ENCODE peak calls at places on chromosomes 11 and 22, in ten cellular contexts. E is aorta; P is GF-D8; I is H7; B is NCI-H2081; N is cardiac fibroblast; T is CD4-positive, alpha-beta memory T cell; R is stomach; Q is DMS153; F is stimulated activated effector memory CD8-positive, alpha-beta T cell treated with anti-CD3 and anti-CD28 coated beads, Interleukin-12 subunit alpha, Interleukin-12 subunit beta, amount 100 ng/mL, for 72 hours. C is an unnamed sample.

GRCh38 chr11:111820059-111820375 is 51.4 kb downstream of the ALG9 start:
- DNase-seq in F (no peak), Q (no peak), R (no peak), I (no peak), N (no peak), B (no peak), P (no peak), E (no peak), T (no peak), C (peak)

GRCh38 chr22:28014141-28015055 is 95.3 kb upstream of the PITPNB start:
- DNase-seq in I (peak), F (no peak), B (peak), P (no peak), E (peak), T (no peak), N (no peak), Q (peak), R (no peak), C (peak)

GRCh38 chr11:120208777-120209176 is 2.1 kb upstream of the OAF start:
- DNase-seq in E (no peak), P (peak), T (no peak), N (peak), Q (no peak), B (no peak), R (no peak), I (no peak), F (no peak), C (no peak)

GRCh38 chr11:62501432-62501891 is 45.1 kb downstream of the AHNAK start:
- DNase-seq in B (no peak), I (no peak), N (no peak), P (no peak), R (peak), Q (peak), E (no peak), T (no peak), F (no peak), C (no peak)

GRCh38 chr11:74592063-74592440 is 330 bp upstream of the POLD3 start:
- DNase-seq in P (no peak), I (peak), R (no peak), B (no peak), T (no peak), Q (no peak), N (no peak), F (no peak), E (no peak), C (no peak)

GRCh38 chr11:13033760-13034533 is 24.8 kb downstream of the RASSF10 start:
- DNase-seq in R (no peak), I (no peak), B (no peak), F (no peak), T (no peak), P (no peak), E (no peak), N (no peak), Q (no peak), C (no peak)

GRCh38 chr11:67013511-67014045 is 9.4 kb upstream of the SYT12 start:
- DNase-seq in T (no peak), B (no peak), P (no peak), E (no peak), N (no peak), I (no peak), Q (no peak), R (no peak), F (no peak), C (peak)

GRCh38 chr11:65014146-65014960 is at the start of gene ARL2:
- DNase-seq in N (no peak), I (no peak), F (peak), E (no peak), Q (peak), T (no peak), B (no peak), P (peak), R (peak), C (peak)

GRCh38 chr22:27494821-27495220 is 306.7 kb downstream of the MN1 start:
- DNase-seq in R (no peak), I (peak), E (no peak), P (no peak), B (no peak), F (no peak), T (no peak), Q (no peak), N (no peak), C (no peak)

GRCh38 chr11:87322570-87322969 is 284.8 kb downstream of the TMEM135 start:
- DNase-seq in I (no peak), E (no peak), R (no peak), P (no peak), B (no peak), Q (no peak), N (no peak), T (no peak), F (no peak), C (peak)

GRCh38 chr11:122099345-122100045 is 16.5 kb downstream of the BLID start:
- DNase-seq in E (no peak), N (peak), P (no peak), Q (no peak), B (no peak), T (no peak), R (no peak), F (no peak), I (no peak), C (no peak)

GRCh38 chr11:79363261-79363660 is 77.6 kb downstream of the TENM4 start:
- DNase-seq in B (no peak), I (no peak), N (no peak), E (no peak), F (no peak), Q (no peak), R (no peak), T (no peak), P (no peak), C (no peak)

GRCh38 chr11:111372538-111372937 is 6.5 kb downstream of the POU2AF1 start:
- DNase-seq in R (no peak), N (no peak), B (peak), P (no peak), Q (peak), F (no peak), T (no peak), I (no peak), E (no peak), C (no peak)

GRCh38 chr22:20511578-20512259 is 4.3 kb downstream of the MED15 start:
- DNase-seq in T (no peak), N (no peak), B (no peak), Q (no peak), F (no peak), I (no peak), R (no peak), E (no peak), P (no peak), C (peak)

GRCh38 chr11:128222245-128222959 is 365.0 kb downstream of the ETS1 start:
- DNase-seq in Q (no peak), N (no peak), T (no peak), P (no peak), E (no peak), I (no peak), F (no peak), B (no peak), R (no peak), C (no peak)

GRCh38 chr11:72243567-72244316 is at the start of gene PHOX2A:
- DNase-seq in T (no peak), I (no peak), R (no peak), E (peak), Q (no peak), B (no peak), P (no peak), N (no peak), F (no peak), C (peak)

GRCh38 chr22:46935506-46936377 is 173.3 kb downstream of the TBC1D22A start:
- DNase-seq in T (no peak), B (no peak), I (no peak), E (peak), F (no peak), N (no peak), Q (no peak), P (no peak), R (no peak), C (no peak)

GRCh38 chr11:38594881-38595280 is 1996.8 kb upstream of the RAG2 start:
- DNase-seq in T (no peak), E (no peak), F (no peak), R (no peak), Q (no peak), B (no peak), P (no peak), N (no peak), I (no peak), C (no peak)

GRCh38 chr11:75771646-75772410 is 3.2 kb downstream of the DGAT2 start:
- DNase-seq in E (peak), I (no peak), N (peak), P (no peak), T (no peak), F (no peak), B (no peak), Q (no peak), R (peak), C (peak)

GRCh38 chr22:38419121-38419863 is 35.7 kb downstream of the KCNJ4 start:
- DNase-seq in F (no peak), I (peak), Q (no peak), E (peak), P (no peak), T (no peak), N (no peak), R (no peak), B (no peak), C (peak)